ENCODE peak calls at places on chromosomes 7 and 10, in seven cellular contexts. H, V, L, X, R, N and S are unnamed samples.

GRCh38 chr10:31322647-31323046 is 3.6 kb downstream of the ZEB1 start:
- DNase-seq in X (no peak), N (no peak), R (no peak), V (no peak), L (no peak), H (no peak), S (no peak)

GRCh38 chr10:113552723-113553122 is at the start of gene HABP2:
- DNase-seq in L (no peak), N (no peak), X (no peak), H (no peak), V (no peak), R (no peak), S (no peak)

GRCh38 chr10:71939861-71940474 is 24.2 kb upstream of the CHST3 start:
- DNase-seq in H (peak), R (no peak), X (no peak), V (no peak), N (no peak), L (no peak), S (no peak)

GRCh38 chr10:81514811-81515210 is 360.2 kb upstream of the NRG3 start:
- DNase-seq in H (no peak), L (no peak), V (no peak), R (no peak), X (no peak), N (no peak), S (no peak)

GRCh38 chr7:155764432-155764798 is 47.8 kb downstream of the SHH start:
- DNase-seq in H (no peak), L (peak), N (peak), V (no peak), R (no peak), X (no peak), S (no peak)

GRCh38 chr7:105990726-105991465 is 27.8 kb downstream of the CDHR3 start:
- DNase-seq in N (peak), R (no peak), X (no peak), V (peak), L (no peak), H (no peak), S (peak)

GRCh38 chr7:93055543-93056107 is 62.2 kb downstream of the SAMD9 start:
- DNase-seq in H (no peak), X (no peak), R (no peak), L (peak), V (no peak), N (no peak), S (no peak)

GRCh38 chr7:101598422-101598957 is 30.6 kb downstream of the MYL10 start:
- DNase-seq in R (no peak), V (no peak), N (no peak), X (no peak), L (no peak), H (no peak), S (no peak)

GRCh38 chr7:88789480-88790064 is 6.0 kb downstream of the TEX47 start:
- DNase-seq in V (no peak), N (no peak), L (peak), R (no peak), H (no peak), X (no peak), S (no peak)

GRCh38 chr10:507355-507699 is 182.1 kb downstream of the DIP2C start:
- DNase-seq in V (no peak), L (no peak), X (no peak), R (no peak), N (no peak), H (no peak), S (no peak)

GRCh38 chr7:57427146-57427545 is 22.8 kb upstream of the ZNF716 start:
- DNase-seq in L (no peak), R (no peak), H (no peak), X (no peak), V (no peak), N (no peak), S (no peak)

GRCh38 chr7:98066934-98067507 is 39.6 kb upstream of the LMTK2 start:
- DNase-seq in N (no peak), H (no peak), L (no peak), X (no peak), R (no peak), V (no peak), S (no peak)

GRCh38 chr7:98066208-98066607 is 40.5 kb upstream of the LMTK2 start:
- DNase-seq in N (no peak), H (no peak), R (no peak), L (no peak), X (no peak), V (no peak), S (no peak)

GRCh38 chr7:98064233-98064632 is 42.4 kb upstream of the LMTK2 start:
- DNase-seq in R (no peak), L (no peak), X (no peak), N (no peak), V (no peak), H (no peak), S (no peak)
- H3K4me3 ChIP-seq in R (no peak), L (no peak), X (no peak), N (no peak), V (no peak), H (no peak), S (no peak)

DNA sequence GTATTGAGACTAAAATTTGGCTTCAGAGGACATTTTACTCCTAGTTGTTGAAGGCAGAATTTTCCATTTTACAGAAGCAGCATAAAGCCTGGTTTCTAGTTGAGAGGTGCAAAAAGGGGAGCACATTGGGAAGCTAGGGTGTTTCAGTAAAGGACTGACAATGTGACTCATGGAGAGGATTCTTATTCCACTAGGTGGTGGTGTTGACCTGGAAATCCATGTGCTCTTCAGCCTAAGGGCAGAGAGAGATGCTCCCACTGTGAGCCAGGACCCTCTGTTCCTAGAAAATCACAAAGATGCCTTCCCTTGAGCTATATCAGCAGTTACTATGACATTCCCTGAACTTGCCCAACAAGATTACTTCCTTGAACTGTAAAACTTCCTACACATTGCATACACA is 687.8 kb downstream of the IPMK start:
- DNase-seq in L (peak), N (no peak), V (no peak), H (no peak), X (no peak), R (no peak), S (peak)
- H3K4me3 ChIP-seq in L (no peak), N (no peak), V (no peak), H (no peak), X (no peak), R (no peak), S (no peak)

GRCh38 chr10:99530108-99531025 is 2.4 kb upstream of the NKX2-3 start:
- DNase-seq in L (no peak), X (no peak), H (no peak), R (no peak), N (no peak), V (no peak), S (no peak)
- H3K4me3 ChIP-seq in L (no peak), X (no peak), H (no peak), R (peak), N (no peak), V (no peak), S (no peak)

GRCh38 chr10:103660364-103661197 is 167.1 kb downstream of the NEURL1 start:
- DNase-seq in V (no peak), L (no peak), H (no peak), R (no peak), N (no peak), X (no peak), S (peak)

GRCh38 chr10:103663802-103664201 is 170.3 kb downstream of the NEURL1 start:
- DNase-seq in N (peak), R (no peak), H (no peak), L (no peak), X (no peak), V (no peak), S (no peak)

GRCh38 chr10:103659674-103660363 is 166.3 kb downstream of the NEURL1 start:
- DNase-seq in N (peak), X (peak), R (peak), H (no peak), V (peak), L (peak), S (no peak)

GRCh38 chr10:103661951-103662405 is 168.5 kb downstream of the NEURL1 start:
- DNase-seq in N (no peak), X (no peak), L (no peak), H (no peak), V (no peak), R (no peak), S (no peak)

GRCh38 chr10:103661198-103661950 is 167.9 kb downstream of the NEURL1 start:
- DNase-seq in V (peak), L (peak), N (peak), X (peak), H (peak), R (peak), S (peak)
- H3K4me3 ChIP-seq in V (peak), L (peak), N (peak), X (peak), H (peak), R (peak), S (peak)

GRCh38 chr7:66204822-66205735 is at the start of gene TPST1:
- DNase-seq in R (peak), N (peak), L (peak), V (peak), H (peak), X (peak), S (peak)
- H3K4me3 ChIP-seq in R (peak), N (peak), L (peak), V (peak), H (peak), X (peak), S (peak)

DNA sequence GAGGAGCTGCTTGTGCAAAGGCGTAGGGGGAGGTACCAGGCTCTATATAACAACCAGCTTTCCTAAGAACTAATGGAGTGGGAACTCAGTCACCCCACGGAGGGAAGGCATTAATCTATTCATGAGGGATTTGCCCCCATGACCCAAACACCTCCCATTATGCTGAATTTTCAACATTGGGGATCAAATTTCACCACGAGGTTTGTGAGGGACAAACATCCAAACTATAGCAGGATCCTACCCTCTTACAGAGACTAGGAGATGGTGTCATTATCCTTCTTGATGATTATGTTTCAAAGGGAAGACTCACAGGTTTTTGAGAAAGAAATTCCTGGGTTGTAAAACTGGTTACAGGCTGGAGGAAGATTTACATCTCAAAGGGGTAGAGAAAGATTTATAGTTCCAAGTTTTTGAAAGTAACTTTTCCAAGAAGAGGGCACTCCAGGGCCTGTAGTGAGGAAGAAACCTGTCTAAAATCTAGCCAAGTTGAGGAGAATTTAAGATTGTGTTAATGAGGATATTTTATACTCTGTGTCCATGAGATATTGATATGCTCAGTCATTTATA is 294.9 kb upstream of the DKK1 start:
- DNase-seq in L (no peak), X (no peak), N (no peak), V (no peak), R (no peak), H (no peak), S (no peak)
- H3K4me3 ChIP-seq in L (no peak), X (no peak), N (no peak), V (no peak), R (no peak), H (no peak), S (no peak)

GRCh38 chr7:37344886-37345579 is 103.6 kb downstream of the ELMO1 start:
- DNase-seq in N (no peak), L (peak), H (no peak), X (no peak), V (no peak), R (no peak), S (no peak)

GRCh38 chr7:37342665-37343471 is 105.8 kb downstream of the ELMO1 start:
- DNase-seq in L (peak), X (peak), V (no peak), R (no peak), N (no peak), H (no peak), S (no peak)

GRCh38 chr7:37341033-37341630 is 107.5 kb downstream of the ELMO1 start:
- DNase-seq in R (no peak), X (no peak), H (no peak), V (no peak), N (no peak), L (no peak), S (no peak)

GRCh38 chr7:37346761-37347160 is 101.9 kb downstream of the ELMO1 start:
- DNase-seq in X (no peak), L (no peak), V (no peak), R (no peak), H (no peak), N (no peak), S (no peak)

DNA sequence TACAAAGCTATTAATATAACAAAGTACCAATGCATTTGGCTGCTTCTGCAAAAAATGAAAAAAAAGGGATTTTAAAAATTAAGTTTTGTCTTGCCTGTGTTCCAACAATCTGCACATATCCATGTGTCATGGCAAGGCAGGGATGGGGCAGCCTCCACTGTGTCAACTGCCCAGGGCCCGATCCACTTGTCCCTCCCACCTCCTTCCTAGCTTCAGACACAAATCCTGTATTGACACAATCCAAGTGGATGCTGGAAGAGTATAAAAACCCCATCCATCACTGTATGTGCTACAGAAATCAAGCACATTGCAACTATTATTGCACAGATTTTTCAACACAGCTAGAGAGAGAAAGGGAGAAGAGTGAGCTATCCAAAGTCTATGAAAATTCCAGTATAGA is 106.5 kb downstream of the ELMO1 start:
- DNase-seq in N (no peak), X (no peak), H (no peak), L (no peak), V (no peak), R (no peak), S (no peak)
- H3K4me3 ChIP-seq in N (peak), X (peak), H (no peak), L (peak), V (no peak), R (peak), S (no peak)

GRCh38 chr10:97869091-97870042 is 19.7 kb downstream of the GOLGA7B start:
- DNase-seq in H (peak), R (peak), L (peak), N (peak), V (peak), X (peak), S (peak)
- H3K4me3 ChIP-seq in H (no peak), R (no peak), L (no peak), N (no peak), V (no peak), X (peak), S (no peak)

DNA sequence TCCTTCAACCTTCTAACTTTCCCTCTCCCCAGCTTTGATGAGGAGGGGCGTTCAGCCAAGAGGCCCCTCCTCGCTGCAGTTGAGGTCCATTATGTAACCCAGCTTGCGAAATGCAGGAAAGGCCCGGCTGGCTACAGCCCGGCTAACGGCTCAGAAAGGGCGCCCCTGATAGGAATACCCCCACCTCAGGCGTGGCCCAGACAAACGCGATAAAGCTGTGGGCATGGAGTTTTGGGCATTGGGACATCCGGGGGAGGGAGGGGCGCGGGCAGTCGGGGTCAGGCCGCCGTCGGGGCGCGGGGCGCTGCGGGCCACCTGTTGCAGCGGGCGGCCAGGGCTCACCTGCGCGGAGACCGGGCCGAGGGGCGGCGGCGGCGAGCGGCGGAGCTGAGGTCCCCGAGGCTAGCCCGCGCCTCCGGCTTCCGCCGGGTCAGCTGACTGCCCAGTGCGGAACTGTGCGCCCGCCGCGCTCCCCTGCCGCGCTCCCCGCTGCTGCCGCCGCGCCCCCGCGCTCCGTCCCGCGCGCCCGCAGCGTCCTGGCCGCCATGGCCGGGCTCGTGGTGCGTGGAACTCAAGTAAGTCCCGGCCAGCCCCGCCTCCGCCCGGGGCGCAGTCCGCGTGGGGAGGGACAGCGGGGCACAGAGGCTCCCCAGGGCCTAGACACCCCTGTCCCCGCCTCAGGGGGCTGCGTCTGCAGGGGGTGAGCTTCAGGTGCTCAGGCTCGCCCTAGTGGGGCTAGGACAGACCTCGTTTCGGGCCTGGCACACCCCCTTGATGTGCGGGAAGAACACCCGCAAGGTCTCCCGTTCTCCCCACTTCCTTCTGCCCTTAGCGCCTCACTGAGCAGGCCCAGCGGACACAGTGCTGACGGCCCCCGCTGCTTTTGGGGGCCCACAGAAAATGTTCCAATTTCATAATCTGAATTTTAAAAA is at the start of gene LRMDA:
- DNase-seq in N (peak), H (peak), R (no peak), X (no peak), V (peak), L (no peak), S (peak)
- H3K4me3 ChIP-seq in N (peak), H (peak), R (peak), X (no peak), V (peak), L (no peak), S (peak)

DNA sequence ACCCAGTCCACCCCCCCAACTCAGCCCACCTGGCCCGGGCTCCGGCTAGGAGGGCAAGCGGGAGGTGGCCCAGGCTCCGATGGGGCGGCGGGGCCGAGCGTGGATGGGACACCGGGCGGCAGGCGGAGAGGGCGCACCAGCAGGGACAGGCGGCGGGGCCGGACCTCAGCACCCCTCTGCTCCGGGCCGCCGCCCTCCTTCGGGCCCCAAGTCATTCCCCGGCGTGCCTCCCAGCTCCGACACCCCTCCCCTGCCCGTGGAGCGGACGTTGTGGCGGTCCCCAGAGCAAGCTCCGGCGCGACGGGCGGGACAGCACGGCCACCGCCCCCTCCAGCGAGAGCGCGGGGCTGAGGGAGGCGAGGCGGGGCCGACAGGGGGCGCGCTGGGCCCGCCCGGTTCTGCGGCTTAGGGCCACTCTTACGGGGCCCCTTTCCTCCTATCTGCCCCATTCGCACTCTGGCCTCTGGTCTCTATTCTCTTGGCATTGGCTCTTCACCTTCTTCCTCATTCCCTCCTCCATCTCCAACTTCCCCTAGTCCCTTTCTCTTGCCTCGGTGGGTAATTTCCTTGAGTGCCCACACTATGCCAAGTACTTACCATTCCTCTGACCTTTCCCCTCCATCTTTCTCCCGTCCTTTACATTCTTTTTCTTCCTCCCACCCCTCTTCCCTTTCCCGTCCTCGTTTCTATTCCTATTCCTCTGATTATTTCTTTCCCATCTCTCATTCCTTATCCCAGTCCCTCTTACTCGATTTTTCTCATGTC is 710 bp upstream of the GBX1 start:
- DNase-seq in N (no peak), H (no peak), V (no peak), L (no peak), R (no peak), X (peak), S (no peak)
- H3K4me3 ChIP-seq in N (peak), H (peak), V (peak), L (peak), R (peak), X (no peak), S (peak)